ENCODE peak calls at places on chromosomes 3 and 15, in seven cellular contexts. C, T, N, D, U, G and K are unnamed samples.
A peak's percentile ranks its signal among the peaks of the same experiment; 100 is the strongest.

GRCh38 chr3:129336093-129336706 is 57.5 kb downstream of the HMCES start:
- DNase-seq in N (no peak), D (no peak), G (no peak), U (no peak), T (peak; percentile 43), C (no peak), K (no peak)

GRCh38 chr15:67242665-67243064 is 11.8 kb downstream of the AAGAB start:
- DNase-seq in U (no peak), T (peak; percentile 18), D (no peak), G (no peak), C (peak; percentile 15), N (no peak), K (peak; percentile 53)

GRCh38 chr3:168532135-168532534 is 436.4 kb upstream of the GOLIM4 start:
- DNase-seq in G (no peak), C (no peak), D (no peak), T (no peak), U (no peak), N (peak; percentile 11), K (no peak)

GRCh38 chr3:177618873-177619771 is 421.8 kb upstream of the TBL1XR1 start:
- DNase-seq in N (no peak), C (no peak), U (no peak), D (no peak), G (no peak), T (no peak), K (peak; percentile 68)

GRCh38 chr15:100265641-100266035 is 76.1 kb downstream of the ADAMTS17 start:
- DNase-seq in U (no peak), D (no peak), T (no peak), C (no peak), N (no peak), G (no peak), K (no peak)

GRCh38 chr3:14472471-14473351 is 67.4 kb downstream of the GRIP2 start:
- DNase-seq in N (no peak), T (peak; percentile 69), U (peak; percentile 32), D (no peak), C (no peak), G (no peak), K (peak; percentile 96)

GRCh38 chr3:142152349-142152748 is 3.0 kb upstream of the TFDP2 start:
- DNase-seq in N (peak; percentile 53), G (peak; percentile 20), D (peak; percentile 46), T (peak; percentile 19), C (no peak), U (no peak), K (no peak)

GRCh38 chr15:78397382-78397781 is 40.6 kb upstream of the IREB2 start:
- DNase-seq in C (no peak), D (no peak), N (no peak), T (no peak), U (no peak), G (no peak), K (no peak)

GRCh38 chr15:31472636-31473383 is 146.2 kb downstream of the KLF13 start:
- DNase-seq in N (no peak), U (no peak), D (peak; percentile 39), C (peak; percentile 91), T (no peak), G (no peak), K (peak; percentile 68)

GRCh38 chr3:144011251-144011799 is 39.7 kb downstream of the DIPK2A start:
- DNase-seq in T (no peak), G (no peak), N (no peak), D (no peak), U (no peak), C (no peak), K (no peak)

GRCh38 chr3:120093119-120093922 is 926 bp downstream of the GSK3B start:
- DNase-seq in T (peak; percentile 92), G (no peak), C (no peak), N (peak; percentile 44), U (peak; percentile 75), D (peak; percentile 40), K (peak; percentile 63)

GRCh38 chr3:180690061-180690460 is 10.8 kb upstream of the CCDC39 start:
- DNase-seq in C (no peak), U (no peak), T (no peak), G (no peak), N (no peak), D (no peak), K (peak; percentile 4)

GRCh38 chr3:172256101-172256687 is 192.1 kb downstream of the GHSR start:
- DNase-seq in D (no peak), U (no peak), G (no peak), N (no peak), C (no peak), T (peak; percentile 10), K (peak; percentile 80)

GRCh38 chr3:93936549-93936948 is 37.1 kb downstream of the PROS1 start:
- DNase-seq in T (no peak), G (no peak), U (no peak), N (no peak), C (no peak), D (no peak), K (no peak)

GRCh38 chr3:12155264-12155663 is 3.4 kb downstream of the TIMP4 start:
- DNase-seq in D (no peak), U (no peak), G (no peak), C (no peak), N (no peak), T (no peak), K (no peak)

GRCh38 chr3:40800343-40800742 is 275.6 kb downstream of the ZNF621 start:
- DNase-seq in N (peak; percentile 32), C (no peak), U (peak; percentile 2), T (peak; percentile 66), D (no peak), G (no peak), K (peak; percentile 77)
- H3K4me2 ChIP-seq in N (no peak overlapping the region), C (no peak overlapping the region), U (no peak overlapping the region), T (no peak overlapping the region), D (no peak overlapping the region), G (no peak overlapping the region), K (no peak overlapping the region)

DNA sequence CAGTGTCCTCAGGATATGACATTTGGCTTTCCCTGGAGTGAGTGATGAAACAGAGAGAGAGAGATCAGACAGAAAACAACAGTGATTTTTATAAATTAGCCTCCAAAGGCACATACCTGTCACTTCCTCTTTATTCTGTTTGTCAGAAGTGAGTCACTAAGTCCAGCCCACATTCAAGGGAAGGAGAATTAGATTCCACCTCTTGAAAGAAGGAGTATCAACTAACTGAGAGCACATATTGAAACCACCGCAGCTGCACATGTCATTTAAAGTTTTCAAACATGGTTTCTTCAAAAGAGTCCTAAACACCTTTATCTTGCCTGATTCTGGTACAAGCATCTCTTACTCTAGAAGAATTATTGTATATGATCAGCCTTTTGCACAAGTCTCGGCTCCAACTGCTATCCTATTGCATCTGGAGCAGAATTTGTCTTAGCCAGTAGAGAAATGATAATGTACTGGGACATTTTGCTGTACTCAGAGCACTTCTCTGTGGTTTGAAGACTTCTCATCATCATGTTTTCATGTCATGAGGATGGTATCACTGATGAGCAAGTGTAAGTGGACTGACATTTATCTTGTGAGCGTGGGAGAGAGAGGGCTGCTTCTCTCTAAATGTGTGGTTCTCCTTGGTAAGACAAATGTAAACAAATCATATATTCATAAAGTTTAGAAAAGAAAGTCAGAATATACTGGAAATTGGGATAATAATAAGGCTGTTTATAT is 338.9 kb upstream of the CFAP20DC start:
- DNase-seq in U (no peak), T (no peak), N (no peak), C (peak; percentile 66), D (no peak), G (no peak), K (peak; percentile 20)
- H3K9me3 ChIP-seq in U (no peaks in the 10 kb centered on the region), T (no peaks in the 10 kb centered on the region), N (no peaks in the 10 kb centered on the region), C (no peaks in the 10 kb centered on the region), D (no peaks in the 10 kb centered on the region), G (no peaks in the 10 kb centered on the region), K (no peaks in the 10 kb centered on the region)

GRCh38 chr3:56813656-56813965 is 11.9 kb upstream of the ARHGEF3 start:
- DNase-seq in N (no peak), C (no peak), T (no peak), U (no peak), G (no peak), D (no peak), K (no peak)

GRCh38 chr3:56811545-56812202 is 9.9 kb upstream of the ARHGEF3 start:
- DNase-seq in C (no peak), D (no peak), U (no peak), T (no peak), G (peak; percentile 44), N (no peak), K (no peak)

GRCh38 chr3:56815571-56815970 is 13.8 kb upstream of the ARHGEF3 start:
- DNase-seq in G (no peak), C (no peak), T (no peak), D (no peak), U (no peak), N (no peak), K (no peak)

GRCh38 chr3:56810912-56811544 is 9.3 kb upstream of the ARHGEF3 start:
- DNase-seq in G (no peak), C (no peak), T (peak; percentile 37), D (no peak), U (no peak), N (no peak), K (no peak)

DNA sequence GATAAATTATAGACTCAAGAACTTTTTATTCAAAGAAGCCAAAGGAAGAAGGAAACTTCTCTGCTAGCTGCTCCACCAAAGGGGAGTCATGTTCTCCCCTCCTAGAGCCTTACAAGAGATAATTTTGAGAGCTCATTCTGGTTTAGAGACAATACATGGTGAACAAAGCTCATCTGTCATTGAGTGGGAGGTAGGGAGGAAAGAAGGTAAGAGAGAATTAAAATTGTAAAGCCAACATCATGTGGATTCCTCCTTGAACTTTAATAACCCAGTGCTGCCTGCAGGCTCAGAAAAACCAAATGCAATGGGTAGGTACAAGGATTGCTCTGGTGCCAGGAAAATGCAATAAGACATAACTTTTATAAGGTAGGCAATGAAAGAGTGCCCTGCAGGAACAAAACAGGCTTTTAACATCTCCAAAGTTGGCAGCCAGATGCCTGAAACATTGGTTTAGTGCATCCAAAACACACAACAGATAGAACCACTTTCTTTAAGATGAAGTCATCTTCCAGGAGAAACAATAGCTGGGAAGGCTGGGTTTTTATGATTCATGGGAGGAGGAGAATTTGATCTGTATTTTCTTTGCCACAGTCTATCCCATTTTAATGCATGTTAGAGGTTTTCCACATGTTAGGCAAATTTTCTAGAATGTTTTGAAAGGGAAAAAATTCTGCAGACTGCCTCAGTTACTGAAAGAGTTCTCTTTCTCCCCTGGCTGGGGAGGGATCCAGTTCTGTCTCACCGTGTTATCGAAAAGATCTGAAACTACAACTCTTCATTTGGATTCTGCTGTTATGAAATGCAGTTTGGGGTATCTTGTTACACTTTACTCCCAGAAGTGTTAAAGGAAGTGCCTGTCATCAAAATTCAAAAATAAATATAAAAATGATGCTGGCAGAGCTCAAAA is 11.3 kb upstream of the ARHGEF3 start:
- DNase-seq in C (peak; percentile 34), T (peak; percentile 45), D (no peak), N (no peak), G (no peak), U (no peak), K (peak; percentile 64)
- TF ChIP-seq EZH2phosphoT487 in C (no peak), T (no peak), D (no peak), N (no peak), G (no peak), U (no peak), K (no peak)

GRCh38 chr3:183924956-183925355 is 40.3 kb upstream of the PARL start:
- DNase-seq in U (no peak), D (no peak), G (no peak), C (no peak), N (no peak), T (peak; percentile 40), K (peak; percentile 43)
- H3K4me2 ChIP-seq in U (no peak overlapping the region), D (no peak overlapping the region), G (no peak overlapping the region), C (no peak overlapping the region), N (no peak overlapping the region), T (no peak overlapping the region), K (no peak overlapping the region)

DNA sequence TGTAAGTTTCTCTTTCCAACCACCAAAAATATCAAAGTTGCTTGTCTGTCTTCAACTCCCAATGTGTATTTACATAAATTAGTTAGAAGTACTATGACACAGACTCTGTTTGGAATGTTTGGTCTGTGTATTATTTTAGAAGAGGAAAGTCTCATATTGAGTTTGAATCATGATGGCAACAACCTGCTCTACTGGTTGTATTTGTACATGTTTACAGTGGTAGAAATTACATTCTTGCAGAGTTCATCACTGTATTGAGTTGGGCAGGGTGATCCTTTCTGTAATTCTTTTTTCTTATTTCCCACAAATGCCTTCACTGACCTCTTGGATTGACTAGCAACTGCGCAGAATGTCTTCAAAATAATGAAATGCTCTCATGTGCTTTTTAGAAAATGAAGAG is 149.6 kb downstream of the CHL1 start:
- DNase-seq in U (no peak), D (no peak), G (no peak), T (no peak), N (no peak), C (no peak), K (no peak)
- H3K9me3 ChIP-seq in U (peaks cover 5% of the 10 kb centered on the region), D (no peaks in the 10 kb centered on the region), G (no peaks in the 10 kb centered on the region), T (no peaks in the 10 kb centered on the region), N (no peaks in the 10 kb centered on the region), C (no peaks in the 10 kb centered on the region), K (no peaks in the 10 kb centered on the region)